ENCODE peak calls at places on chromosomes 1 and 21, in five cellular contexts. U is WERI-Rb-1, O is mesendoderm, K is coronary artery, X is AG04450. T is an unnamed sample.

GRCh38 chr1:59139396-59139795 is 157.5 kb upstream of the FGGY start:
- DNase-seq in U (no peak), O (peak), K (no peak), X (no peak), T (peak)

GRCh38 chr1:11575553-11575952 is 78.7 kb downstream of the FBXO2 start:
- DNase-seq in U (no peak), O (no peak), K (no peak), X (no peak), T (no peak)

GRCh38 chr1:200733907-200734306 is 4.8 kb upstream of the CAMSAP2 start:
- DNase-seq in U (no peak), O (no peak), K (no peak), X (no peak), T (peak)

GRCh38 chr1:40921522-40921921 is 58.0 kb upstream of the CTPS1 start:
- DNase-seq in U (no peak), O (no peak), K (no peak), X (no peak), T (no peak)

GRCh38 chr1:44500181-44501021 is 95.3 kb downstream of the RNF220 start:
- DNase-seq in U (peak), O (peak), K (no peak), X (no peak), T (no peak)

GRCh38 chr1:153357076-153357852 is 390 bp upstream of the S100A9 start:
- DNase-seq in U (peak), O (no peak), K (peak), X (no peak), T (no peak)

GRCh38 chr21:45513741-45514310 is 28.4 kb downstream of the SLC19A1 start:
- DNase-seq in U (no peak), O (no peak), K (no peak), X (no peak), T (no peak)

GRCh38 chr1:201791775-201792166 is 37.2 kb upstream of the IPO9 start:
- DNase-seq in U (no peak), O (no peak), K (no peak), X (no peak), T (no peak)

GRCh38 chr1:77168358-77168757 is 50.9 kb downstream of the PIGK start:
- DNase-seq in U (no peak), O (no peak), K (no peak), X (no peak), T (no peak)

DNA sequence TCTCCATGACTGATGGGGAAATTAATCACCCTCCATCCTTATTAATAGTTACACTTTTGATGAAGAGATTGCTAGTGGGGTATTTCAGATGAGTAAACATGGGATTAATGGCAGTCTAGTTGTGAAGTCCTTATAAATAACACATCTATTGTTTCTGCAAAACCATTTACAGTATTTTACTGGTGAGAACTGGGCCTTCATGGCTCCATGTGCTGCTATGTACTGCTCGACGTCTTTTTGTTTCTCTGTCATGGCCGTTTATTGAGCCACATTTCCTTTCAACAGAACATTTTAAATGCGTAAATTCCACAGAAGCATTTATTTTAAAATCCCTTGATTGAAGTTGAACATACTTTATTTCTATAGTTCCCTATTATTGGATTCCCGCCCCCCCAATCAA is 34.5 kb downstream of the SPEN start:
- DNase-seq in U (no peak), O (no peak), K (no peak), X (no peak), T (no peak)
- H3K27ac ChIP-seq in U (no peak), O (no peak), K (no peak), X (no peak), T (no peak)

DNA sequence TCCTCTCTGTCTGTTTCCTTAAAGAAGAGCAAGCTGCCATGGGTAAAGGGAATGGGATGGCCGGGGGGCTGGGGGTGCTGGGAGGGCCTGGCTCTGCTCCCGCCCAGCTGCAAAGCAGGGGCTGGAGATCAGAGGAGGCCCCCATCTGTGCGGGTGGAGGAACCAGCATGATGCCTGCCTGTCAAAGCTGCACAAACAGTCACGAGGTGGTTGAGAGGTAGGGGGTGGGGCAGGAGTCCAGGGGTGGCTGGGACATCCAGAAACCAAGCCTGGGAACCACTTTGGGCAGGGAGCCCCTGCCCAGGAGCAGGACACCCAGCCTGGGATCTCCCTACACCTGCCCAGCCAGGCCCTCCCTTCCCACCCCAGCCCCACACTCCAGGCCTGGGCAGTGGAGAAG is 12.5 kb downstream of the SLC41A1 start:
- DNase-seq in U (no peak), O (no peak), K (no peak), X (no peak), T (no peak)
- H3K27ac ChIP-seq in U (no peak), O (no peak), K (no peak), X (no peak), T (no peak)

GRCh38 chr1:109914587-109915240 is 4.1 kb downstream of the CSF1 start:
- DNase-seq in U (no peak), O (no peak), K (no peak), X (no peak), T (no peak)

GRCh38 chr1:109912214-109912861 is 1.7 kb downstream of the CSF1 start:
- DNase-seq in U (no peak), O (no peak), K (no peak), X (no peak), T (no peak)

GRCh38 chr1:109912873-109913272 is 2.2 kb downstream of the CSF1 start:
- DNase-seq in U (no peak), O (no peak), K (no peak), X (no peak), T (no peak)

GRCh38 chr1:109910963-109911798 is 532 bp downstream of the CSF1 start:
- DNase-seq in U (peak), O (peak), K (no peak), X (no peak), T (no peak)

GRCh38 chr1:109913360-109913879 is 2.8 kb downstream of the CSF1 start:
- DNase-seq in U (no peak), O (no peak), K (no peak), X (no peak), T (no peak)
- H3K27ac ChIP-seq in U (no peak), O (no peak), K (peak), X (no peak), T (no peak)

GRCh38 chr1:19733615-19734014 is 66.1 kb downstream of the TMCO4 start:
- DNase-seq in U (no peak), O (no peak), K (no peak), X (no peak), T (no peak)

GRCh38 chr1:19734472-19734999 is 65.2 kb downstream of the TMCO4 start:
- DNase-seq in U (no peak), O (no peak), K (no peak), X (no peak), T (no peak)

GRCh38 chr1:19734056-19734455 is 65.7 kb downstream of the TMCO4 start:
- DNase-seq in U (peak), O (no peak), K (no peak), X (no peak), T (no peak)

GRCh38 chr1:19737413-19737812 is 62.3 kb downstream of the TMCO4 start:
- DNase-seq in U (peak), O (no peak), K (no peak), X (no peak), T (no peak)

GRCh38 chr1:19735419-19736127 is 64.1 kb downstream of the TMCO4 start:
- DNase-seq in U (no peak), O (no peak), K (no peak), X (peak), T (no peak)
- H3K27ac ChIP-seq in U (no peak), O (no peak), K (peak), X (peak), T (no peak)

GRCh38 chr1:84435159-84435558 is 36.9 kb downstream of the DNASE2B start:
- DNase-seq in U (no peak), O (no peak), K (no peak), X (no peak), T (no peak)

GRCh38 chr1:84434081-84434755 is 35.9 kb downstream of the DNASE2B start:
- DNase-seq in U (no peak), O (no peak), K (no peak), X (no peak), T (no peak)

GRCh38 chr1:84434756-84435142 is 36.5 kb downstream of the DNASE2B start:
- DNase-seq in U (no peak), O (no peak), K (no peak), X (no peak), T (no peak)

GRCh38 chr1:84430519-84430918 is 32.2 kb downstream of the DNASE2B start:
- DNase-seq in U (no peak), O (no peak), K (no peak), X (no peak), T (no peak)

DNA sequence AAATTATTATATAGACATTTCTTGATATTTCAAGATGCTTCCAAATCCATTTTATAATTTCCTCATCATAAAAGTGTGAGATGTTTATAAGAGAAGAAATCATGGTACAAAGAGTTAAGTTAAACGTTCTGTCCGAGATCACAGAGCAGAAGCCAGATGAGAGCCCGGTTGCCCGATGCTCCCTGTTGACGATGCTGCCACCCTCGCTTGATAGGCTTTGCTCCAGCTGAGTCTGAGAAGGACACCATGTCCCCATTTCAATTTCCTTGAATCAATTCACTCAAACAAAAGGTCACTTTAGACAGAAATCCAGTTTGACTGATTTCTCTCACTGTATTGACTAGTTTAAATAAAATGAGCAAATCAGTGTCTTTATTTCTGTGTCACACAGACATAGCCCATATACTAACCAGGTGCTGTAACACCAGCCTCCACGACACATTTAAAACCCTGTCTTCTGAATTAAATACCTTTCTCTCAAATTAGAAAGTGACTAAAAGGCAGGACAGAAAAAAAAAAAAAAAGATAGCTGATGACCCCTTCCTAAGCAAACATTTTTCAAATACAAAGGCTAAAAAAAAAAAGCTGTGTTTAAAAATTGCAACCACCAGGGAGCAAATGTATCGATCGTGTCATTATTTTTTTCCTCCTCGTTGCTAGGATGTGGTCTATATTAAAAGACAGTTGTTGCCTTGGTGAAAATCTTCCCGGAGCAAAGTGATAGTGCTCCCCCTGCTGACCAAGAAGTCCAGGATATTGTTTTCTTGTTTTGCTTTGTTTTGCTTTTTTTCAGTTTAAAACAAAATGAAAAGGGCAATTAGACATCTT is 35.2 kb downstream of the DNASE2B start:
- DNase-seq in U (peak), O (peak), K (no peak), X (peak), T (no peak)
- H3K27ac ChIP-seq in U (no peak), O (no peak), K (no peak), X (no peak), T (no peak)

GRCh38 chr1:227779021-227779441 is 36.4 kb upstream of the PRSS38 start:
- DNase-seq in U (no peak), O (no peak), K (peak), X (no peak), T (no peak)

GRCh38 chr1:227777646-227778045 is 37.8 kb upstream of the PRSS38 start:
- DNase-seq in U (no peak), O (no peak), K (no peak), X (no peak), T (no peak)

GRCh38 chr1:227777156-227777555 is 38.3 kb upstream of the PRSS38 start:
- DNase-seq in U (no peak), O (no peak), K (no peak), X (no peak), T (no peak)

GRCh38 chr1:227779651-227780050 is 35.8 kb upstream of the PRSS38 start:
- DNase-seq in U (no peak), O (no peak), K (no peak), X (no peak), T (no peak)

GRCh38 chr1:227778401-227778947 is 37.0 kb upstream of the PRSS38 start:
- DNase-seq in U (no peak), O (no peak), K (peak), X (no peak), T (no peak)
- H3K27ac ChIP-seq in U (no peak), O (no peak), K (no peak), X (peak), T (no peak)

GRCh38 chr1:179144621-179145020 is 62.8 kb downstream of the TOR3A start:
- DNase-seq in U (no peak), O (no peak), K (no peak), X (no peak), T (no peak)

GRCh38 chr1:179145521-179145920 is 63.7 kb downstream of the TOR3A start:
- DNase-seq in U (peak), O (no peak), K (no peak), X (no peak), T (no peak)

GRCh38 chr1:179143332-179143731 is 61.5 kb downstream of the TOR3A start:
- DNase-seq in U (no peak), O (no peak), K (no peak), X (peak), T (peak)

GRCh38 chr1:179142889-179143299 is 61.0 kb downstream of the TOR3A start:
- DNase-seq in U (no peak), O (peak), K (no peak), X (peak), T (peak)

GRCh38 chr1:179141592-179142244 is 59.8 kb downstream of the TOR3A start:
- DNase-seq in U (no peak), O (no peak), K (no peak), X (peak), T (peak)
- H3K27ac ChIP-seq in U (no peak), O (no peak), K (peak), X (no peak), T (peak)

GRCh38 chr1:229203991-229204632 is 66.8 kb upstream of the RAB4A start:
- DNase-seq in U (no peak), O (no peak), K (no peak), X (no peak), T (no peak)
- H3K27ac ChIP-seq in U (no peak), O (peak), K (peak), X (no peak), T (no peak)

GRCh38 chr1:37094302-37094701 is 60.0 kb upstream of the GRIK3 start:
- DNase-seq in U (no peak), O (no peak), K (no peak), X (no peak), T (no peak)
- H3K27ac ChIP-seq in U (no peak), O (no peak), K (no peak), X (no peak), T (no peak)